ENCODE peak calls at places on chromosome 21, in four cellular contexts. Q is neuronal stem cell, I is H9, A is trophoblast cell. V is an unnamed sample.

GRCh38 chr21:46363698-46364097 is 39.7 kb downstream of the PCNT start:
- DNase-seq in A (no peak), I (peak; percentile 43), Q (no peak), V (no peak)

GRCh38 chr21:33428669-33429068 is 25.5 kb downstream of the IFNGR2 start:
- DNase-seq in A (no peak), I (no peak), Q (no peak), V (no peak)

GRCh38 chr21:26227146-26227545 is 56.6 kb upstream of the APP start:
- DNase-seq in A (no peak), Q (no peak), I (no peak), V (no peak)

GRCh38 chr21:28215214-28215954 is 777.3 kb downstream of the LTN1 start:
- DNase-seq in I (no peak), A (peak; percentile 41), Q (no peak), V (peak; percentile 35)

GRCh38 chr21:46017695-46018094 is 36.1 kb downstream of the COL6A1 start:
- DNase-seq in Q (no peak), I (no peak), A (no peak), V (no peak)

GRCh38 chr21:28754127-28754611 is 238.5 kb downstream of the LTN1 start:
- DNase-seq in Q (no peak), I (no peak), A (peak; percentile 53), V (no peak)

GRCh38 chr21:28832013-28832714 is 160.5 kb downstream of the LTN1 start:
- DNase-seq in I (no peak), A (no peak), Q (no peak), V (peak; percentile 15)

GRCh38 chr21:25837545-25838263 is 102.9 kb downstream of the GABPA start:
- DNase-seq in A (no peak), Q (no peak), I (no peak), V (peak; percentile 55)

GRCh38 chr21:32626633-32627196 is 14.5 kb upstream of the CFAP298 start:
- DNase-seq in Q (no peak), A (no peak), I (no peak), V (no peak)

GRCh38 chr21:25464275-25464674 is 143.0 kb downstream of the MRPL39 start:
- DNase-seq in A (no peak), I (no peak), Q (no peak), V (no peak)

GRCh38 chr21:45818276-45818903 is 163.2 kb upstream of the COL6A1 start:
- DNase-seq in I (no peak), A (peak; percentile 18), Q (no peak), V (peak; percentile 94)

GRCh38 chr21:46161180-46161799 is 5.9 kb upstream of the FTCD start:
- DNase-seq in Q (no peak), A (no peak), I (peak; percentile 27), V (no peak)

GRCh38 chr21:28745131-28746055 is 247.3 kb downstream of the LTN1 start:
- DNase-seq in A (peak; percentile 77), Q (peak; percentile 58), I (peak; percentile 74), V (peak; percentile 86)

GRCh38 chr21:25938673-25939395 is 204.1 kb downstream of the GABPA start:
- DNase-seq in Q (no peak), I (no peak), A (no peak), V (peak; percentile 22)

GRCh38 chr21:25188639-25189038 is 418.6 kb downstream of the MRPL39 start:
- DNase-seq in A (no peak), Q (no peak), I (no peak), V (no peak)

GRCh38 chr21:46604975-46605758 is at the start of gene S100B:
- DNase-seq in I (peak; percentile 59), A (no peak), Q (no peak), V (no peak)

GRCh38 chr21:36419241-36419640 is 34.0 kb downstream of the CHAF1B start:
- DNase-seq in Q (no peak), I (no peak), A (no peak), V (no peak)

GRCh38 chr21:33541105-33541711 is 709 bp downstream of the GART start:
- DNase-seq in A (no peak), Q (no peak), I (no peak), V (peak; percentile 63)

GRCh38 chr21:21213297-21213696 is 215.1 kb downstream of the NCAM2 start:
- DNase-seq in A (no peak), Q (no peak), I (no peak), V (no peak)

GRCh38 chr21:26840206-26840605 is 5.0 kb downstream of the ADAMTS1 start:
- DNase-seq in A (no peak), Q (no peak), I (no peak), V (no peak)

GRCh38 chr21:26148834-26149354 is 21.7 kb downstream of the APP start:
- DNase-seq in A (no peak), Q (no peak), I (no peak), V (peak; percentile 63)

GRCh38 chr21:26106562-26106961 is 64.0 kb downstream of the APP start:
- DNase-seq in Q (no peak), A (no peak), I (no peak), V (no peak)

GRCh38 chr21:18877932-18878331 is 474.3 kb upstream of the TMPRSS15 start:
- DNase-seq in I (no peak), A (no peak), Q (no peak), V (no peak)

DNA sequence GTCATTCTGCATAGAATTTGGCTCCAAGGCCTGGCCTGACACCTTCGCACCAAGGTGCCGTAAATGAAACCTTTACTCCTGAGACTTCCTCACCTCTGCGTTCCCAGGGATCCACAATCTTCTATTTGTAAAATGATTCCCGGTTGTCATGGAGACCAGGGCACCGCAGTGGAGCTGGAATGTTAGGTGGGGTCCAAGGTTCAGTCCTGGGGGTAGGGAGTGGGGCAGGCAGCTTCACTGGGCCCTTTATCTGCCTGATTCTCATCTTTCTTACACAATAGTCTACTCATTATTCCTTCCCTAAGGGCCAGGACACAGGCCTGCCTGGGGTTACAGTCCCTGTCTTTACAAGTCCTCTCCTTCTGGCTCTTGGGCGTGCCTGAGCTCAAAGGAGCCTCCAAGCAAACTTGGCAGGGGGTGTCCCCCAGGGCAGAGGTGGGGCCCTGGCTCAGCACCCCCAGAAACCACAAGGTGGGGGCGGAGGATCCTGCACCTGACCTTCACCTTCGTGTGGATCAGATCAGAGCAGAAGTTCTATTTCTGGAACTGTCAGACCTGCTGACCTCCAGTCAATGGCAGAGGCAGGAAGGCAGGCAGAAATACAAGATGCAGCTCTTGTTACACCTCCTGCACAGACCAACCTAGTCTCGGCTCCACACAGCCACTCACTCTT is 51.1 kb downstream of the RIPK4 start:
- DNase-seq in Q (no peak), I (no peak), A (peak; percentile 95), V (no peak)
- H2BK12ac ChIP-seq in Q (peak overlapping the region; percentile 35), I (no peak overlapping the region), A (no peak overlapping the region), V (no peak overlapping the region)

GRCh38 chr21:16145479-16145878 is 415.7 kb downstream of the USP25 start:
- DNase-seq in Q (no peak), I (no peak), A (no peak), V (no peak)
- H2BK12ac ChIP-seq in Q (peak overlapping the region; percentile 73), I (no peak overlapping the region), A (no peak overlapping the region), V (no peak overlapping the region)

GRCh38 chr21:43921602-43921978 is 56.6 kb downstream of the AGPAT3 start:
- DNase-seq in I (no peak), A (no peak), Q (no peak), V (no peak)

GRCh38 chr21:43919871-43920801 is 55.1 kb downstream of the AGPAT3 start:
- DNase-seq in Q (no peak), I (no peak), A (no peak), V (no peak)

GRCh38 chr21:43923391-43923790 is 58.4 kb downstream of the AGPAT3 start:
- DNase-seq in I (no peak), A (no peak), Q (no peak), V (no peak)

GRCh38 chr21:43922949-43923348 is 57.9 kb downstream of the AGPAT3 start:
- DNase-seq in A (no peak), I (no peak), Q (no peak), V (no peak)

GRCh38 chr21:43921979-43922945 is 57.2 kb downstream of the AGPAT3 start:
- DNase-seq in I (no peak), Q (no peak), A (no peak), V (peak; percentile 48)
- H2BK12ac ChIP-seq in I (no peak overlapping the region), Q (peak overlapping the region; percentile 91), A (no peak overlapping the region), V (no peak overlapping the region)

GRCh38 chr21:37684115-37684493 is 232.2 kb downstream of the KCNJ6 start:
- DNase-seq in A (no peak), Q (no peak), I (no peak), V (no peak)

GRCh38 chr21:37682908-37683307 is 233.3 kb downstream of the KCNJ6 start:
- DNase-seq in I (no peak), A (no peak), Q (no peak), V (no peak)

GRCh38 chr21:37684577-37684976 is 231.7 kb downstream of the KCNJ6 start:
- DNase-seq in Q (no peak), A (no peak), I (no peak), V (no peak)

GRCh38 chr21:37681711-37682110 is 234.5 kb downstream of the KCNJ6 start:
- DNase-seq in I (no peak), Q (no peak), A (no peak), V (no peak)

GRCh38 chr21:37683396-37684114 is 232.7 kb downstream of the KCNJ6 start:
- DNase-seq in A (no peak), I (no peak), Q (no peak), V (no peak)
- H2BK12ac ChIP-seq in A (no peak overlapping the region), I (no peak overlapping the region), Q (no peak overlapping the region), V (no peak overlapping the region)

GRCh38 chr21:34836103-34836932 is 167.5 kb downstream of the CLIC6 start:
- DNase-seq in I (no peak), A (peak; percentile 99), Q (no peak), V (peak; percentile 100)

GRCh38 chr21:34834852-34835501 is 166.2 kb downstream of the CLIC6 start:
- DNase-seq in A (no peak), I (no peak), Q (no peak), V (no peak)

GRCh38 chr21:34834307-34834706 is 165.5 kb downstream of the CLIC6 start:
- DNase-seq in I (no peak), A (no peak), Q (no peak), V (no peak)

GRCh38 chr21:34836933-34837505 is 168.2 kb downstream of the CLIC6 start:
- DNase-seq in I (no peak), Q (no peak), A (no peak), V (no peak)

GRCh38 chr21:34835526-34835925 is 166.7 kb downstream of the CLIC6 start:
- DNase-seq in A (peak; percentile 22), I (peak; percentile 52), Q (no peak), V (peak; percentile 81)
- H2BK12ac ChIP-seq in A (peak overlapping the region; percentile 78), I (no peak overlapping the region), Q (no peak overlapping the region), V (peak overlapping the region; percentile 86)

GRCh38 chr21:38355992-38356781 is 99.4 kb downstream of the KCNJ15 start:
- DNase-seq in I (peak; percentile 83), A (peak; percentile 75), Q (peak; percentile 65), V (peak; percentile 64)
- H2BK12ac ChIP-seq in I (no peak overlapping the region), A (no peak overlapping the region), Q (no peak overlapping the region), V (no peak overlapping the region)

DNA sequence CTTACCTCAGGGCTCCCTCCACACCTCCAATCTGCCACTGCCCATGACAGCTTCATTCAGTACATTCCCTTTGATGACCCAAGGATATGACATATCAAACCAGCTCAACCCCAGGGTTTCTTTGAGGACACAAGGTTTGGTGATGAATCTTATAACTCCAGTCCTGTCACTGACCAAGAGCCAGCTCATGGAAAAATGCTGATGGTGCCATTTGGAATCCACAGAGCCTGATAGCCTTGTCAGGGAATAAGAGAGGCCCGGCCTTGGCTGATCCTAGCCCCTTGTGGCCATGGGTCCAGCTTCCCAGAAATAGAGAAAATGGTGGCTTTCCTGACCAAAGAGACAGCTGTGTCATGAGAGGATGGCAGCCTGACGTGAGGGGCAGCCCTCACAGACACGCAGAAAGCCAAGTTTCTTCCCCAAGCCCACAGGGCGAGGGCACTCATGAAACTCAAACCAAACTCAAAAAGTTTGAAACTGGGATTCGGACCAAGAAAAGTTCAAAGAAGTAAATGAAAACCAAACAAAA is 75.4 kb downstream of the SH3BGR start:
- DNase-seq in A (no peak), I (no peak), Q (no peak), V (no peak)
- H2BK12ac ChIP-seq in A (no peak overlapping the region), I (no peak overlapping the region), Q (no peak overlapping the region), V (no peak overlapping the region)